ENCODE peak calls at places on chromosomes 16 and 17, in five cellular contexts. S is endothelial cell of umbilical vein, F is A549, A is heart left ventricle, G is stomach. N is an unnamed sample.

GRCh38 chr16:30893082-30893743 is 664 bp downstream of the BCL7C start:
- DNase-seq in S (no peak), F (no peak), A (no peak), G (no peak), N (no peak)

GRCh38 chr17:332558-333322 is 19.9 kb downstream of the RPH3AL start:
- DNase-seq in S (no peak), F (no peak), A (peak), G (no peak), N (peak)

GRCh38 chr16:83118365-83118764 is 491.6 kb downstream of the CDH13 start:
- DNase-seq in S (no peak), F (no peak), A (no peak), G (no peak), N (no peak)

GRCh38 chr16:15598648-15599190 is 44.2 kb downstream of the MARF1 start:
- DNase-seq in S (no peak), F (no peak), A (no peak), G (no peak), N (peak)

GRCh38 chr17:61402978-61403845 is 3.6 kb downstream of the TBX2 start:
- DNase-seq in S (no peak), F (no peak), A (peak), G (no peak), N (no peak)

GRCh38 chr17:8046929-8047768 is 8.3 kb downstream of the ALOX15B start:
- DNase-seq in S (no peak), F (no peak), A (no peak), G (no peak), N (peak)

GRCh38 chr17:31467502-31468256 is 76.2 kb downstream of the RAB11FIP4 start:
- DNase-seq in S (peak), F (no peak), A (peak), G (peak), N (no peak)

GRCh38 chr17:75622771-75623273 is 10.4 kb upstream of the SMIM5 start:
- DNase-seq in S (no peak), F (no peak), A (no peak), G (no peak), N (no peak)

GRCh38 chr16:64365448-64365858 is 756.4 kb downstream of the CDH11 start:
- DNase-seq in S (peak), F (no peak), A (no peak), G (no peak), N (no peak)

GRCh38 chr16:87274808-87275207 is 42.4 kb downstream of the C16orf95 start:
- DNase-seq in S (no peak), F (no peak), A (no peak), G (no peak), N (peak)

GRCh38 chr17:11705111-11705510 is 106.8 kb downstream of the DNAH9 start:
- DNase-seq in S (no peak), F (no peak), A (no peak), G (no peak), N (no peak)

GRCh38 chr17:44970136-44970737 is 2.1 kb upstream of the C1QL1 start:
- DNase-seq in S (no peak), F (no peak), A (peak), G (no peak), N (peak)

GRCh38 chr16:79261461-79261860 is 339.1 kb downstream of the MAF start:
- DNase-seq in S (no peak), F (peak), A (peak), G (peak), N (no peak)

GRCh38 chr17:77555741-77556291 is 402.7 kb upstream of the TNRC6C start:
- DNase-seq in S (no peak), F (peak), A (peak), G (no peak), N (peak)

GRCh38 chr17:79760197-79760906 is 17.6 kb upstream of the CBX2 start:
- DNase-seq in S (no peak), F (no peak), A (no peak), G (no peak), N (no peak)

DNA sequence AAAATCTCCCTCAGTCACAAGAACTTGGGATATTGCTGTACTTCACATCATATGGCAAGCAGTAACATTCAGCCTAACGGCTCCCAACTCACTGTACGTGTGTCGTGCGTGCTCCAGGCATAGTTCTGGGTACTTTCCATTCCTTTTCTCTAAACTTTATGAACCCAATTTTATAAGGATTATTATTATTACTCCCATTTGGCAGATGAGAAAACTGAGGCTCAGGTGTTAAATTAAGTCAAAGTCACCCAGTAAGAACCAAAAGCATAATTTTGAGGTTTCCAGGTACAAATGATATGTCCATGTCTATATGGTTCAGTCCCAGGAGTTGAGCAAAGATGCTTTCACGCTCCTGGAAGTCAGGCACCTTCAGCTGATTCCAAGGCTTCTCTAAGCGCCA is 4.8 kb upstream of the C1QBP start:
- DNase-seq in S (no peak), F (no peak), A (no peak), G (no peak), N (no peak)
- H3K27ac ChIP-seq in S (no peak), F (no peak), A (no peak), G (no peak), N (no peak)

GRCh38 chr16:85320677-85321385 is 208.6 kb upstream of the CIBAR2 start:
- DNase-seq in S (no peak), F (no peak), A (no peak), G (no peak), N (no peak)
- H3K27ac ChIP-seq in S (no peak), F (no peak), A (peak), G (peak), N (peak)

GRCh38 chr17:81832608-81833159 is 407 bp downstream of the MCRIP1 start:
- DNase-seq in S (peak), F (no peak), A (peak), G (no peak), N (no peak)

GRCh38 chr17:81833160-81833920 is at the start of gene MCRIP1:
- DNase-seq in S (peak), F (peak), A (peak), G (peak), N (peak)

GRCh38 chr17:81833921-81834830 is 674 bp downstream of the PPP1R27 start:
- DNase-seq in S (no peak), F (no peak), A (no peak), G (no peak), N (no peak)

GRCh38 chr17:81831563-81831956 is 1.5 kb downstream of the MCRIP1 start:
- DNase-seq in S (no peak), F (no peak), A (no peak), G (no peak), N (no peak)

DNA sequence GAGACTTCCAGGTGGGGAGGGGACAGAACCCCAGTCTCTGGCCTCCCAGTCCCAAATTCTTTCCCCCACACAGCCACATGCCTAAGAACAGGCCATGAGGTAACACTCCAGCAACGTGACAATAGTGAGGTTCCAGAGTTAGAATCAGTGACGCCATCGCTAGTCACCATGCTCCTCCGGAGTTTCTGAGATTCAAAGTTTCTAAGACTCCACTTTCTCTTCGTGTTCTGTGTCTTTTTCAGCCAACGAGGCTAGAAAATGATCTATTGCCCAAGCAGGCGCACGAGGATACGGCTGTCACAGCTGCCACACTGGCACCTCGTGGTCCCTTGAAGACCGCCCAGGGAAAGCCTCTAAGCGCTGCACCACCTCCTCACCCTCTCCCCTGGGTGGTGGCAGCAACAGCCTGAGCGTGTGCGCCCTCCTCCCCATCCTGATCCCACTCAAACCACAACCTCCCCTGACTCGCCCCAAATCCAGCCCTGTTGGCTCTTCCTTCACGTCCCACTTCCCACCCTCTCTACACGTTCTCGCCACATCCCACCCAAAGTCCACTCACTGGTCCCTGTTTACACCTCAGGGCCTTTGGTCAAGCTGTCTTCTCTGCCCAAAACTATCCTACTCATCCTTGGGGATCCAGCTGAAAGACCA is 1.0 kb downstream of the MCRIP1 start:
- DNase-seq in S (no peak), F (no peak), A (peak), G (no peak), N (no peak)
- H3K27ac ChIP-seq in S (peak), F (peak), A (peak), G (peak), N (peak)

GRCh38 chr17:56978441-56979090 is 635 bp downstream of the SCPEP1 start:
- DNase-seq in S (no peak), F (no peak), A (no peak), G (no peak), N (no peak)
- H3K27ac ChIP-seq in S (no peak), F (peak), A (peak), G (peak), N (peak)

GRCh38 chr17:17713839-17714238 is 32.6 kb downstream of the RAI1 start:
- DNase-seq in S (no peak), F (no peak), A (peak), G (peak), N (peak)
- H3K27ac ChIP-seq in S (peak), F (peak), A (peak), G (peak), N (peak)

GRCh38 chr17:17994271-17994670 is 21.6 kb downstream of the DRC3 start:
- DNase-seq in S (peak), F (peak), A (peak), G (peak), N (no peak)
- H3K27ac ChIP-seq in S (no peak), F (peak), A (no peak), G (no peak), N (no peak)

DNA sequence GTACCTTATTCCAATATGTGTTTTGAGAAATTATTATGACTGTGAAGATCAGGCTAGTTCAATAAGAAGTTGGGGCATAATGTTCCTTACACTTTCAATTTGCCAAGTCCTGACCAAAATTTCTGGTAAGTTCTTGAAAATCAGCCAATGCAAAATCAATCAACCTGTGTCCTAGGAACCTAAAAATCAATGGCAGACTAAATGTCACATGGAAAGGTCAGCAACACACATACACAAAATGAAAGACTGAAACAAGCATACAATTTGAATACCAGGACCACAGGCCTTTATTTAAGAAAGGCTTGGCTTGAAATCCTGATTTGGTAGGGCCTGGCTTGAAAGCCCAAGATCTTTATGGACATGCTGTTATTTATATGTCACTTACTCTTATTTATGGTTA is 155.5 kb upstream of the ZKSCAN2 start:
- DNase-seq in S (no peak), F (no peak), A (no peak), G (no peak), N (no peak)
- H3K27ac ChIP-seq in S (no peak), F (no peak), A (no peak), G (no peak), N (no peak)

DNA sequence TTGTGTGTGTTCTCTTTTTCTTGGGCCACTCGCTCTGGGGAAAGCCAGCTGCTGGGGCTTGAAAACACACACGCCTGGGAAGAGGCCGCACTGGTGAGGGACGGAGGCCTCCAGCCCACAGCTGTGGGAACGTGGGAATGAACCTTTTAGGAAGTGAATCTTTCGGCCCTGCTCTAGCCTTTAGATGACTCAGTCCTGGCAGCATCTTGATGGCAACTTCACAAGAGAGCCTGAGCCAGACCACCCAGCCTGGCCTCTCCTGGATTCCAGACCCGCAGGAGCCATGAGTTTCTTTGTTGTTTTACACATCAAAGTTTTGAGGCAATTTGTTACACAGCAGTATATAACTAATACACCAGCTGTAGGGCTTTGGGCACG is 2.2 kb upstream of the PDPK1 start:
- DNase-seq in S (no peak), F (peak), A (peak), G (no peak), N (peak)
- H3K27ac ChIP-seq in S (no peak), F (no peak), A (no peak), G (peak), N (peak)

DNA sequence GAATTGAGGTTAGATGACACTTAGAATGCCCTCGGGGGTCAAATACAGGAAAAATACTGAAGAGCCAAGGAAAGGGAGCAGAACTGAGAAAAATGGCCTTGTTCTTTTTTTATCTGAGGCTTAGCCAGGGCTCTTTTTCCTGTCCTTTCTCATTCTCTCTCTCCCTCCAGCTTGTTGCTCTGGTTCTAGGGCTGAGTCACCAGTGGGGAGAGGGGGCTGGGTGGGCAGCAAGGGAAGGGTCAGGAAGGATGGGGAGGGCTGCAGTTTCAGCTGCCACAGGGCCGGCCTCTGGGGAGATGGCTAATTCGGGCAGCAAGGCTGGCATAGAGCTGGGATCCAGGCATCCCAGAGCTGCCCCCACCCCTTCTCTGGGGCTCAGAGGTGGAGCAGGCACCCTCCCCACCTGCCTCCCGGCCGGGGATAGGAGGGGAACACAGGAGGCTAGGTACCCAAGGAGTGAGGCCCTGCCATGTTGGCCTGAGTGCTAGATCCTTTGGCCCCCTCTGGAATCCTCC is 3.9 kb downstream of the ITGA3 start:
- DNase-seq in S (peak), F (no peak), A (peak), G (no peak), N (no peak)
- H3K27ac ChIP-seq in S (no peak), F (peak), A (peak), G (peak), N (peak)

DNA sequence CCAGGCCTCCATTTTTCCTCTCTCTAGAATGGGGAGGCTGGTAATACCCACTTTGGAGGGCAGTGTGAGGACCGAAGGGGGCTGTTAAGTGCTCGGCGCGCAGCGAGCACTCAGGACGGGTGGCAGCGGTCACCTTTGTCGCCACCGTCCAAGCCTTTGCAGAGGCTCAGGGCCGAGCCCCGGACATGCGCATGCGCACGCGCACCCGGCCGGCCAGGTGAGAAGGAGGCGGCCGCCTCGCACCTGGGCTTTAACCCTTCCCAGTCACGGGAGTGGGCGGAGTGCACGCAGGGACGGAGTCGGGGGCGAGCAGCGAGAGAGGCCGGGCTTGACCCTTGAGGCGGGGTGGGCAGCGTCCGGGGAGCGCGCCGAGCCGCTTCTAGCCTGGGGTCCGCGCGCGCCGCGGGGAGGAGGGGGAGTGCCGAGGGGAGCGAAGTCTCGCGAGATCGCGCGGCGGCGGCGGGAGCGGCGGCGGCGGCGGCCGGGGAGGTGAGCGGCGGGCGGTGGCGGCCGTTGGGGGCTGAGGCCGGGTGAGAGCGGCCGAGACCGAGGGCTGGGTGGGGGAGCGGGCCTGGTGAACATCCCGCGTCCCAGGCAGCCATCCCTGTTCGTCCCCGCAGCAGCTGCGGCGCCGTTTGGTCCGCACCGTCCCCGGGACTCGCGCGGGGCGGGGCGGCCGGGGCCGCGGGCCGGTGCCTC is at the start of gene MRTFB:
- DNase-seq in S (peak), F (peak), A (peak), G (peak), N (peak)
- H3K27ac ChIP-seq in S (peak), F (peak), A (peak), G (peak), N (peak)

N was measured in sigmoid colon.